ENCODE peak calls at places on chromosome 18, in nine cellular contexts. K is bronchial epithelial cell; U is stimulated activated naive CD8-positive, alpha-beta T cell treated with anti-CD3 and anti-CD28 coated beads, Interleukin-15, amount 100 ng/mL, for 72 hours; S is aorta; D is GM23338; R is HFFc6; H is NCI-H1105; A is GM12892; N is upper lobe of right lung. C is an unnamed sample.

GRCh38 chr18:11752116-11752911 is 63.2 kb downstream of the GNAL start:
- DNase-seq in K (peak), U (no peak), S (no peak), D (peak), R (no peak), H (peak), A (no peak), N (no peak), C (peak)

GRCh38 chr18:41459657-41460056 is 495.4 kb upstream of the PIK3C3 start:
- DNase-seq in K (peak), U (no peak), S (no peak), D (no peak), R (no peak), H (no peak), A (no peak), N (no peak), C (no peak)

GRCh38 chr18:79853993-79854364 is 56.2 kb downstream of the KCNG2 start:
- DNase-seq in K (no peak), U (no peak), S (peak), D (no peak), R (no peak), H (no peak), A (no peak), N (no peak), C (no peak)

GRCh38 chr18:45059695-45060094 is 379.0 kb downstream of the SETBP1 start:
- DNase-seq in K (peak), U (no peak), S (no peak), D (no peak), R (peak), H (no peak), A (no peak), N (no peak), C (no peak)

GRCh38 chr18:22517356-22517755 is 99.6 kb upstream of the CTAGE1 start:
- DNase-seq in K (no peak), U (no peak), S (no peak), D (no peak), R (no peak), H (no peak), A (no peak), N (no peak), C (no peak)

GRCh38 chr18:50284226-50284885 is 3.0 kb upstream of the MBD1 start:
- DNase-seq in K (peak), U (no peak), S (no peak), D (no peak), R (no peak), H (no peak), A (no peak), N (no peak), C (no peak)

GRCh38 chr18:56083097-56083865 is 495.3 kb upstream of the TCF4 start:
- DNase-seq in K (no peak), U (no peak), S (peak), D (peak), R (no peak), H (peak), A (no peak), N (no peak), C (no peak)

GRCh38 chr18:475202-475624 is 25.3 kb downstream of the COLEC12 start:
- DNase-seq in K (no peak), U (no peak), S (no peak), D (peak), R (peak), H (no peak), A (no peak), N (no peak), C (no peak)

GRCh38 chr18:45713239-45713638 is 10.7 kb upstream of the SLC14A1 start:
- DNase-seq in K (peak), U (no peak), S (no peak), D (no peak), R (no peak), H (no peak), A (no peak), N (no peak), C (no peak)